ENCODE peak calls at places on chromosomes 2 and 18, in six cellular contexts. I is brain microvascular endothelial cell; K is tibial nerve; L is GOT3; M is stimulated activated CD4-positive, alpha-beta T cell treated with anti-CD3 and anti-CD28 coated beads, TNF-alpha, amount 100 ng/mL, for 4 hours; B is NCI-H226. Z is an unnamed sample.
A peak's percentile ranks its signal among the peaks of the same experiment; 100 is the strongest.

GRCh38 chr2:72573232-72573631 is 252.6 kb downstream of the EXOC6B start:
- DNase-seq in I (peak; percentile 36), K (no peak), L (no peak), M (no peak), B (no peak), Z (no peak)

GRCh38 chr2:7867858-7868257 is 814.0 kb upstream of the ID2 start:
- DNase-seq in I (no peak), K (no peak), L (no peak), M (no peak), B (peak; percentile 46), Z (no peak)

GRCh38 chr2:73947412-73948018 is 20.8 kb downstream of the DGUOK start:
- DNase-seq in I (no peak), K (no peak), L (no peak), M (no peak), B (no peak), Z (no peak)

GRCh38 chr2:200298816-200299215 is 7.7 kb upstream of the SPATS2L start:
- DNase-seq in I (no peak), K (no peak), L (no peak), M (no peak), B (no peak), Z (no peak)

GRCh38 chr2:213147550-213147949 is 3.9 kb downstream of the IKZF2 start:
- DNase-seq in I (no peak), K (no peak), L (no peak), M (no peak), B (no peak), Z (no peak)

GRCh38 chr2:231336236-231336635 is 59.3 kb upstream of the B3GNT7 start:
- DNase-seq in I (no peak), K (no peak), L (no peak), M (no peak), B (no peak), Z (no peak)

GRCh38 chr18:11393486-11393885 is 215.9 kb upstream of the SLC35G4 start:
- DNase-seq in I (no peak), K (no peak), L (no peak), M (no peak), B (peak; percentile 88), Z (no peak)

GRCh38 chr2:53397085-53397484 is 370.5 kb upstream of the CHAC2 start:
- DNase-seq in I (no peak), K (no peak), L (no peak), M (no peak), B (no peak), Z (no peak)

GRCh38 chr2:78532762-78533399 is 492.6 kb upstream of the REG3G start:
- DNase-seq in I (no peak), K (no peak), L (no peak), M (no peak), B (no peak), Z (no peak)

GRCh38 chr2:230797515-230798495 is 66.9 kb upstream of the ITM2C start:
- DNase-seq in I (peak; percentile 32), K (no peak), L (no peak), M (no peak), B (no peak), Z (no peak)

GRCh38 chr2:85920810-85921545 is 32.2 kb upstream of the ST3GAL5 start:
- DNase-seq in I (peak; percentile 78), K (no peak), L (no peak), M (no peak), B (peak; percentile 33), Z (no peak)

GRCh38 chr2:127400897-127401756 is 13.4 kb upstream of the MAP3K2 start:
- DNase-seq in I (peak; percentile 64), K (no peak), L (no peak), M (no peak), B (peak; percentile 89), Z (no peak)

GRCh38 chr2:61978522-61978921 is 73.0 kb downstream of the COMMD1 start:
- DNase-seq in I (no peak), K (peak; percentile 38), L (no peak), M (no peak), B (no peak), Z (no peak)

GRCh38 chr2:237669129-237669627 is 41.8 kb downstream of the LRRFIP1 start:
- DNase-seq in I (no peak), K (no peak), L (no peak), M (no peak), B (no peak), Z (no peak)

GRCh38 chr2:85326406-85326945 is 1.3 kb downstream of the TGOLN2 start:
- DNase-seq in I (no peak), K (no peak), L (no peak), M (no peak), B (no peak), Z (no peak)

GRCh38 chr2:46002507-46002883 is 294.7 kb upstream of the EPAS1 start:
- DNase-seq in I (peak; percentile 74), K (no peak), L (no peak), M (no peak), B (no peak), Z (no peak)

GRCh38 chr2:46818141-46818552 is 97.5 kb downstream of the MCFD2 start:
- DNase-seq in I (no peak), K (peak; percentile 83), L (no peak), M (no peak), B (no peak), Z (no peak)

GRCh38 chr2:230713331-230714121 is 884 bp downstream of the CAB39 start:
- DNase-seq in I (no peak), K (no peak), L (peak; percentile 27), M (no peak), B (peak; percentile 30), Z (no peak)

GRCh38 chr2:43212931-43213330 is 13.5 kb downstream of the ZFP36L2 start:
- DNase-seq in I (no peak), K (peak; percentile 68), L (no peak), M (no peak), B (no peak), Z (no peak)

GRCh38 chr2:159737292-159737916 is 25.1 kb downstream of the MARCHF7 start:
- DNase-seq in I (no peak), K (no peak), L (no peak), M (no peak), B (peak; percentile 61), Z (no peak)

GRCh38 chr2:66925128-66925527 is 472.0 kb upstream of the ETAA1 start:
- DNase-seq in I (no peak), K (no peak), L (no peak), M (no peak), B (peak; percentile 69), Z (peak; percentile 63)

GRCh38 chr2:40448476-40449079 is 3.3 kb downstream of the SLC8A1 start:
- DNase-seq in I (peak; percentile 23), K (no peak), L (no peak), M (no peak), B (no peak), Z (no peak)

GRCh38 chr2:2260691-2261268 is 70.3 kb downstream of the MYT1L start:
- DNase-seq in I (no peak), K (no peak), L (no peak), M (no peak), B (no peak), Z (no peak)

GRCh38 chr2:17830053-17831034 is 14.1 kb downstream of the MSGN1 start:
- DNase-seq in I (peak; percentile 79), K (peak; percentile 54), L (no peak), M (no peak), B (peak; percentile 71), Z (peak; percentile 23)

GRCh38 chr18:52394602-52395001 is 54.6 kb downstream of the DCC start:
- DNase-seq in I (no peak), K (no peak), L (no peak), M (no peak), B (no peak), Z (no peak)

GRCh38 chr2:218953366-218953954 is 6.0 kb upstream of the CDK5R2 start:
- DNase-seq in I (no peak), K (no peak), L (no peak), M (no peak), B (no peak), Z (no peak)

GRCh38 chr2:206160807-206161179 is 1.1 kb downstream of the EEF1B2 start:
- DNase-seq in I (no peak), K (no peak), L (no peak), M (no peak), B (no peak), Z (no peak)

GRCh38 chr18:26455639-26456038 is 92.7 kb downstream of the KCTD1 start:
- DNase-seq in I (no peak), K (no peak), L (no peak), M (no peak), B (no peak), Z (no peak)

GRCh38 chr18:49608366-49608747 is 46.5 kb downstream of the LIPG start:
- DNase-seq in I (no peak), K (no peak), L (no peak), M (no peak), B (no peak), Z (no peak)

GRCh38 chr18:5068856-5069255 is 128.2 kb downstream of the AKAIN1 start:
- DNase-seq in I (no peak), K (no peak), L (no peak), M (no peak), B (no peak), Z (no peak)

GRCh38 chr2:176080540-176081355 is 3.0 kb downstream of the EVX2 start:
- DNase-seq in I (no peak), K (no peak), L (no peak), M (no peak), B (no peak), Z (no peak)